ENCODE peak calls at places on chromosomes 6 and 20, in six cellular contexts. One of them, this sample, is unnamed.

GRCh38 chr6:24126586-24127192 is 674 bp downstream of the NRSN1 start:
- DNase-seq in upper lobe of right lung: no peak
- DNase-seq in substantia nigra: peak; percentile 9
- DNase-seq in amygdala: no peak
- DNase-seq in H4: no peak
- DNase-seq in germinal center: peak; percentile 19
- DNase-seq in this sample: no peak

GRCh38 chr6:89044988-89045387 is 35.6 kb upstream of the PNRC1 start:
- DNase-seq in germinal center: no peak
- DNase-seq in H4: no peak
- DNase-seq in upper lobe of right lung: no peak
- DNase-seq in substantia nigra: no peak
- DNase-seq in amygdala: no peak
- DNase-seq in this sample: no peak

GRCh38 chr6:33761922-33762629 is 15.4 kb upstream of the IP6K3 start:
- DNase-seq in amygdala: peak; percentile 3
- DNase-seq in substantia nigra: peak; percentile 22
- DNase-seq in upper lobe of right lung: peak; percentile 80
- DNase-seq in H4: peak; percentile 39
- DNase-seq in germinal center: peak; percentile 37
- DNase-seq in this sample: peak; percentile 14

GRCh38 chr6:82006027-82006738 is 241.4 kb downstream of the IBTK start:
- DNase-seq in upper lobe of right lung: no peak
- DNase-seq in substantia nigra: no peak
- DNase-seq in germinal center: no peak
- DNase-seq in H4: peak; percentile 36
- DNase-seq in amygdala: no peak
- DNase-seq in this sample: no peak

GRCh38 chr20:47578543-47578942 is 76.9 kb downstream of the NCOA3 start:
- DNase-seq in H4: no peak
- DNase-seq in upper lobe of right lung: no peak
- DNase-seq in amygdala: no peak
- DNase-seq in germinal center: no peak
- DNase-seq in substantia nigra: no peak
- DNase-seq in this sample: no peak

GRCh38 chr6:168226095-168226781 is 93.3 kb downstream of the DACT2 start:
- DNase-seq in amygdala: no peak
- DNase-seq in upper lobe of right lung: no peak
- DNase-seq in H4: no peak
- DNase-seq in substantia nigra: peak; percentile 16
- DNase-seq in germinal center: no peak
- DNase-seq in this sample: no peak

GRCh38 chr20:43322851-43323250 is 133.1 kb upstream of the PTPRT start:
- DNase-seq in H4: no peak
- DNase-seq in amygdala: no peak
- DNase-seq in upper lobe of right lung: no peak
- DNase-seq in substantia nigra: no peak
- DNase-seq in germinal center: no peak
- DNase-seq in this sample: no peak

GRCh38 chr6:130020106-130020851 is 1.9 kb downstream of the L3MBTL3 start:
- DNase-seq in H4: no peak
- DNase-seq in germinal center: peak; percentile 38
- DNase-seq in substantia nigra: no peak
- DNase-seq in upper lobe of right lung: peak; percentile 70
- DNase-seq in amygdala: no peak
- DNase-seq in this sample: peak; percentile 15

GRCh38 chr6:13538084-13538483 is 36.3 kb upstream of the SIRT5 start:
- DNase-seq in substantia nigra: no peak
- DNase-seq in germinal center: peak; percentile 58
- DNase-seq in upper lobe of right lung: no peak
- DNase-seq in amygdala: no peak
- DNase-seq in H4: peak; percentile 25
- DNase-seq in this sample: no peak

GRCh38 chr6:95091823-95092436 is 485.4 kb upstream of the MANEA start:
- DNase-seq in upper lobe of right lung: no peak
- DNase-seq in substantia nigra: no peak
- DNase-seq in germinal center: peak; percentile 2
- DNase-seq in H4: peak; percentile 58
- DNase-seq in amygdala: no peak
- DNase-seq in this sample: no peak

GRCh38 chr6:168648240-168648639 is 207.3 kb downstream of the SMOC2 start:
- DNase-seq in amygdala: no peak
- DNase-seq in substantia nigra: no peak
- DNase-seq in germinal center: no peak
- DNase-seq in H4: no peak
- DNase-seq in upper lobe of right lung: peak; percentile 71
- DNase-seq in this sample: no peak

GRCh38 chr20:17197041-17197440 is 29.8 kb upstream of the PCSK2 start:
- DNase-seq in H4: no peak
- DNase-seq in amygdala: no peak
- DNase-seq in upper lobe of right lung: no peak
- DNase-seq in germinal center: no peak
- DNase-seq in substantia nigra: no peak
- DNase-seq in this sample: no peak

GRCh38 chr6:90149280-90149679 is 147.4 kb downstream of the BACH2 start:
- DNase-seq in amygdala: no peak
- DNase-seq in germinal center: no peak
- DNase-seq in H4: no peak
- DNase-seq in upper lobe of right lung: no peak
- DNase-seq in substantia nigra: no peak
- DNase-seq in this sample: no peak

GRCh38 chr6:46606318-46606717 is 46.3 kb downstream of the CYP39A1 start:
- DNase-seq in substantia nigra: no peak
- DNase-seq in amygdala: no peak
- DNase-seq in H4: no peak
- DNase-seq in upper lobe of right lung: no peak
- DNase-seq in germinal center: no peak
- DNase-seq in this sample: no peak

GRCh38 chr20:32285621-32286334 is 8.3 kb downstream of the KIF3B start:
- DNase-seq in upper lobe of right lung: no peak
- DNase-seq in substantia nigra: no peak
- DNase-seq in amygdala: no peak
- DNase-seq in germinal center: peak; percentile 57
- DNase-seq in H4: no peak
- DNase-seq in this sample: no peak

GRCh38 chr6:44977406-44977740 is 350.8 kb upstream of the RUNX2 start:
- DNase-seq in upper lobe of right lung: no peak
- DNase-seq in amygdala: no peak
- DNase-seq in germinal center: no peak
- DNase-seq in substantia nigra: no peak
- DNase-seq in H4: no peak
- DNase-seq in this sample: no peak

GRCh38 chr20:45358282-45359068 is 4.5 kb upstream of the SYS1 start:
- DNase-seq in upper lobe of right lung: peak; percentile 88
- DNase-seq in germinal center: no peak
- DNase-seq in H4: peak; percentile 56
- DNase-seq in substantia nigra: peak; percentile 15
- DNase-seq in amygdala: no peak
- DNase-seq in this sample: no peak

GRCh38 chr6:79495246-79495645 is 42.0 kb downstream of the LCA5 start:
- DNase-seq in germinal center: no peak
- DNase-seq in H4: no peak
- DNase-seq in upper lobe of right lung: no peak
- DNase-seq in amygdala: no peak
- DNase-seq in substantia nigra: no peak
- DNase-seq in this sample: no peak

GRCh38 chr6:134741193-134741521 is 208.7 kb downstream of the ALDH8A1 start:
- DNase-seq in upper lobe of right lung: no peak
- DNase-seq in H4: no peak
- DNase-seq in germinal center: no peak
- DNase-seq in amygdala: no peak
- DNase-seq in substantia nigra: peak; percentile 25
- DNase-seq in this sample: no peak

GRCh38 chr6:114432380-114432779 is 89.6 kb upstream of the HS3ST5 start:
- DNase-seq in substantia nigra: no peak
- DNase-seq in germinal center: no peak
- DNase-seq in H4: no peak
- DNase-seq in upper lobe of right lung: no peak
- DNase-seq in amygdala: no peak
- DNase-seq in this sample: no peak

GRCh38 chr20:22490287-22491187 is 93.8 kb downstream of the FOXA2 start:
- DNase-seq in germinal center: no peak
- DNase-seq in upper lobe of right lung: peak; percentile 84
- DNase-seq in H4: peak; percentile 23
- DNase-seq in substantia nigra: no peak
- DNase-seq in amygdala: no peak
- DNase-seq in this sample: no peak

GRCh38 chr6:170480045-170480714 is 72.9 kb downstream of the PSMB1 start:
- DNase-seq in H4: no peak
- DNase-seq in substantia nigra: no peak
- DNase-seq in amygdala: no peak
- DNase-seq in upper lobe of right lung: no peak
- DNase-seq in germinal center: no peak
- DNase-seq in this sample: peak; percentile 12

GRCh38 chr6:18501313-18502013 is 114.3 kb downstream of the RNF144B start:
- DNase-seq in amygdala: no peak
- DNase-seq in upper lobe of right lung: peak; percentile 75
- DNase-seq in H4: no peak
- DNase-seq in germinal center: no peak
- DNase-seq in substantia nigra: no peak
- DNase-seq in this sample: peak; percentile 26

GRCh38 chr6:140043357-140043756 is 668.9 kb upstream of the CITED2 start:
- DNase-seq in germinal center: no peak
- DNase-seq in amygdala: no peak
- DNase-seq in substantia nigra: no peak
- DNase-seq in H4: peak; percentile 66
- DNase-seq in upper lobe of right lung: no peak
- DNase-seq in this sample: no peak

GRCh38 chr6:161882196-161882595 is 608.3 kb upstream of the AGPAT4 start:
- DNase-seq in substantia nigra: no peak
- DNase-seq in amygdala: no peak
- DNase-seq in upper lobe of right lung: no peak
- DNase-seq in germinal center: no peak
- DNase-seq in H4: no peak
- DNase-seq in this sample: no peak

GRCh38 chr6:126821706-126822105 is 296.8 kb upstream of the RSPO3 start:
- DNase-seq in amygdala: no peak
- DNase-seq in upper lobe of right lung: no peak
- DNase-seq in germinal center: no peak
- DNase-seq in substantia nigra: no peak
- DNase-seq in H4: no peak
- DNase-seq in this sample: no peak

GRCh38 chr6:109383438-109383940 is 1.2 kb upstream of the CD164 start:
- DNase-seq in H4: no peak
- DNase-seq in germinal center: no peak
- DNase-seq in substantia nigra: no peak
- DNase-seq in upper lobe of right lung: no peak
- DNase-seq in amygdala: no peak
- DNase-seq in this sample: no peak

GRCh38 chr6:169527306-169527705 is 174.5 kb downstream of the WDR27 start:
- DNase-seq in substantia nigra: no peak
- DNase-seq in H4: no peak
- DNase-seq in amygdala: no peak
- DNase-seq in germinal center: no peak
- DNase-seq in upper lobe of right lung: no peak
- DNase-seq in this sample: no peak

GRCh38 chr6:132404736-132405135 is 3.5 kb upstream of the MOXD1 start:
- DNase-seq in upper lobe of right lung: no peak
- DNase-seq in amygdala: no peak
- DNase-seq in H4: no peak
- DNase-seq in substantia nigra: no peak
- DNase-seq in germinal center: no peak
- DNase-seq in this sample: no peak

GRCh38 chr6:71260205-71260604 is 28.4 kb upstream of the OGFRL1 start:
- DNase-seq in substantia nigra: no peak
- DNase-seq in H4: no peak
- DNase-seq in upper lobe of right lung: no peak
- DNase-seq in germinal center: no peak
- DNase-seq in amygdala: no peak
- DNase-seq in this sample: no peak

GRCh38 chr6:137105375-137105774 is 60.6 kb upstream of the IL20RA start:
- DNase-seq in upper lobe of right lung: no peak
- DNase-seq in amygdala: no peak
- DNase-seq in germinal center: no peak
- DNase-seq in substantia nigra: no peak
- DNase-seq in H4: no peak
- DNase-seq in this sample: no peak

GRCh38 chr6:78010130-78010529 is 357.3 kb downstream of the MEI4 start:
- DNase-seq in upper lobe of right lung: no peak
- DNase-seq in H4: no peak
- DNase-seq in substantia nigra: no peak
- DNase-seq in germinal center: no peak
- DNase-seq in amygdala: no peak
- DNase-seq in this sample: no peak

GRCh38 chr6:106070626-106071025 is 15.5 kb upstream of the PRDM1 start:
- DNase-seq in upper lobe of right lung: no peak
- DNase-seq in H4: no peak
- DNase-seq in germinal center: no peak
- DNase-seq in substantia nigra: no peak
- DNase-seq in amygdala: no peak
- DNase-seq in this sample: no peak

GRCh38 chr6:114874384-114874783 is 531.6 kb upstream of the HS3ST5 start:
- DNase-seq in upper lobe of right lung: no peak
- DNase-seq in H4: no peak
- DNase-seq in germinal center: no peak
- DNase-seq in amygdala: no peak
- DNase-seq in substantia nigra: no peak
- DNase-seq in this sample: no peak

GRCh38 chr6:3200682-3201081 is 26.8 kb downstream of the TUBB2B start:
- DNase-seq in upper lobe of right lung: no peak
- DNase-seq in substantia nigra: no peak
- DNase-seq in amygdala: no peak
- DNase-seq in H4: no peak
- DNase-seq in germinal center: no peak
- DNase-seq in this sample: no peak

GRCh38 chr6:108174371-108175175 is 8.8 kb downstream of the NR2E1 start:
- DNase-seq in germinal center: no peak
- DNase-seq in H4: no peak
- DNase-seq in upper lobe of right lung: no peak
- DNase-seq in amygdala: no peak
- DNase-seq in substantia nigra: no peak
- DNase-seq in this sample: no peak